ENCODE peak calls at places on chromosomes 13 and 19, in seven cellular contexts. One of them, this sample, is unnamed.

GRCh38 chr19:45418812-45419211 is 4.9 kb downstream of the ERCC1 start:
- DNase-seq in psoas muscle: no peak
- DNase-seq in heart right ventricle: no peak
- DNase-seq in fibroblast of mammary gland: no peak
- DNase-seq in GM23338: no peak
- DNase-seq in ascending aorta: no peak
- DNase-seq in gastrocnemius medialis: no peak
- DNase-seq in this sample: no peak

GRCh38 chr13:87698268-87698667 is 27.1 kb downstream of the SLITRK5 start:
- DNase-seq in psoas muscle: no peak
- DNase-seq in heart right ventricle: no peak
- DNase-seq in fibroblast of mammary gland: no peak
- DNase-seq in GM23338: no peak
- DNase-seq in ascending aorta: no peak
- DNase-seq in gastrocnemius medialis: no peak
- DNase-seq in this sample: no peak

GRCh38 chr19:5644051-5644450 is 21.2 kb downstream of the SAFB start:
- DNase-seq in psoas muscle: no peak
- DNase-seq in heart right ventricle: no peak
- DNase-seq in fibroblast of mammary gland: peak
- DNase-seq in GM23338: no peak
- DNase-seq in ascending aorta: no peak
- DNase-seq in gastrocnemius medialis: no peak
- DNase-seq in this sample: no peak

GRCh38 chr19:46241676-46242075 is 12.1 kb downstream of the IGFL1 start:
- DNase-seq in psoas muscle: no peak
- DNase-seq in heart right ventricle: no peak
- DNase-seq in fibroblast of mammary gland: no peak
- DNase-seq in GM23338: no peak
- DNase-seq in ascending aorta: no peak
- DNase-seq in gastrocnemius medialis: no peak
- DNase-seq in this sample: no peak

GRCh38 chr19:47435196-47435595 is 15.9 kb upstream of the MEIS3 start:
- DNase-seq in psoas muscle: no peak
- DNase-seq in heart right ventricle: no peak
- DNase-seq in fibroblast of mammary gland: no peak
- DNase-seq in GM23338: no peak
- DNase-seq in ascending aorta: no peak
- DNase-seq in gastrocnemius medialis: no peak
- DNase-seq in this sample: no peak

GRCh38 chr19:3986260-3987041 is 1.2 kb upstream of the EEF2 start:
- DNase-seq in psoas muscle: peak
- DNase-seq in heart right ventricle: no peak
- DNase-seq in fibroblast of mammary gland: peak
- DNase-seq in GM23338: peak
- DNase-seq in ascending aorta: no peak
- DNase-seq in gastrocnemius medialis: peak
- DNase-seq in this sample: peak

GRCh38 chr13:49517461-49517860 is 21.7 kb downstream of the PHF11 start:
- DNase-seq in psoas muscle: no peak
- DNase-seq in heart right ventricle: peak
- DNase-seq in fibroblast of mammary gland: peak
- DNase-seq in GM23338: peak
- DNase-seq in ascending aorta: no peak
- DNase-seq in gastrocnemius medialis: no peak
- DNase-seq in this sample: no peak

GRCh38 chr19:44890366-44891015 is 563 bp upstream of the TOMM40 start:
- DNase-seq in psoas muscle: no peak
- DNase-seq in heart right ventricle: peak
- DNase-seq in fibroblast of mammary gland: peak
- DNase-seq in GM23338: peak
- DNase-seq in ascending aorta: peak
- DNase-seq in gastrocnemius medialis: peak
- DNase-seq in this sample: peak

GRCh38 chr13:60519496-60519895 is 122.5 kb downstream of the TDRD3 start:
- DNase-seq in psoas muscle: no peak
- DNase-seq in heart right ventricle: no peak
- DNase-seq in fibroblast of mammary gland: no peak
- DNase-seq in GM23338: no peak
- DNase-seq in ascending aorta: no peak
- DNase-seq in gastrocnemius medialis: no peak
- DNase-seq in this sample: no peak

GRCh38 chr13:80562423-80562822 is 221.5 kb upstream of the SPRY2 start:
- DNase-seq in psoas muscle: no peak
- DNase-seq in heart right ventricle: no peak
- DNase-seq in fibroblast of mammary gland: no peak
- DNase-seq in GM23338: no peak
- DNase-seq in ascending aorta: no peak
- DNase-seq in gastrocnemius medialis: no peak
- DNase-seq in this sample: no peak

GRCh38 chr19:391726-392374 is 17.1 kb downstream of the C2CD4C start:
- DNase-seq in psoas muscle: no peak
- DNase-seq in heart right ventricle: no peak
- DNase-seq in fibroblast of mammary gland: no peak
- DNase-seq in GM23338: no peak
- DNase-seq in ascending aorta: no peak
- DNase-seq in gastrocnemius medialis: no peak
- DNase-seq in this sample: no peak

GRCh38 chr19:35513231-35513974 is at the start of gene DMKN:
- DNase-seq in psoas muscle: no peak
- DNase-seq in heart right ventricle: no peak
- DNase-seq in fibroblast of mammary gland: peak
- DNase-seq in GM23338: peak
- DNase-seq in ascending aorta: no peak
- DNase-seq in gastrocnemius medialis: no peak
- DNase-seq in this sample: peak

GRCh38 chr13:77374786-77375185 is 47.9 kb upstream of the MYCBP2 start:
- DNase-seq in psoas muscle: no peak
- DNase-seq in heart right ventricle: no peak
- DNase-seq in fibroblast of mammary gland: no peak
- DNase-seq in GM23338: no peak
- DNase-seq in ascending aorta: no peak
- DNase-seq in gastrocnemius medialis: no peak
- DNase-seq in this sample: no peak

GRCh38 chr13:108987488-108987887 is 358.1 kb downstream of the MYO16 start:
- DNase-seq in psoas muscle: no peak
- DNase-seq in heart right ventricle: no peak
- DNase-seq in fibroblast of mammary gland: peak
- DNase-seq in GM23338: no peak
- DNase-seq in ascending aorta: no peak
- DNase-seq in gastrocnemius medialis: no peak
- DNase-seq in this sample: no peak

GRCh38 chr13:83905641-83906040 is 23.4 kb upstream of the SLITRK1 start:
- DNase-seq in psoas muscle: no peak
- DNase-seq in heart right ventricle: no peak
- DNase-seq in fibroblast of mammary gland: no peak
- DNase-seq in GM23338: no peak
- DNase-seq in ascending aorta: no peak
- DNase-seq in gastrocnemius medialis: no peak
- DNase-seq in this sample: no peak

GRCh38 chr13:28100149-28101121 is at the start of gene FLT3:
- DNase-seq in psoas muscle: no peak
- DNase-seq in heart right ventricle: peak
- DNase-seq in fibroblast of mammary gland: peak
- DNase-seq in GM23338: peak
- DNase-seq in ascending aorta: no peak
- DNase-seq in gastrocnemius medialis: peak
- DNase-seq in this sample: peak

GRCh38 chr19:49058592-49058991 is 1.0 kb upstream of the CGB7 start:
- DNase-seq in psoas muscle: peak
- DNase-seq in heart right ventricle: no peak
- DNase-seq in fibroblast of mammary gland: peak
- DNase-seq in GM23338: no peak
- DNase-seq in ascending aorta: no peak
- DNase-seq in gastrocnemius medialis: peak
- DNase-seq in this sample: peak

GRCh38 chr13:29111446-29111845 is 291.3 kb downstream of the MTUS2 start:
- DNase-seq in psoas muscle: no peak
- DNase-seq in heart right ventricle: no peak
- DNase-seq in fibroblast of mammary gland: no peak
- DNase-seq in GM23338: no peak
- DNase-seq in ascending aorta: no peak
- DNase-seq in gastrocnemius medialis: no peak
- DNase-seq in this sample: no peak

DNA sequence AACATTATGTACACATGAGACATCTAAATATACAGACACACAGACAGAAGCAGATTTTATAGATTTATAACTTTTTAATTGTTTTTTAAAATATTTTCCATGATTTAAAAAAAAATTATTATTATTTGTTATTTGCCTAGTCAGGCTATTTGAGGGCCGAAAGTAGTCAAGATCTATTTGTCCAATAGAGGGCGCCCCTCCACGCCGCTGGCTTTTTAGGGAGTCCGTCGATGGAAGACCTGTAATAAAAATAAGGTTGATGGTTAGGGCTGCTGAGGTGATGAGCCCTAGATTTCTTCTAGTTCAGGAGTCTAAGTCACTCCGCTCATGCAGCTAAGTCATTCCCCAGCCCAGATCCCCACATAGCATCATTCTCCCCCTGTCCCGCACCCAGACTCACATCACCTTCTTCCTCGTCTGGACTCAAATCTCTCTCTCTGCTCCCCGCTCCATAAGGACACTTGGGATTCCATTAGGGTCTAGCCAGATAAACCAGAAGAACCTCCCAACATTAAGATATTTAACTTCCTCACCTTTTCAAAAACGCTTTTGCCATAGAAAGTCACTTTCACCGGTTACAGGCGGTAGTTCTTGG is 33.9 kb upstream of the CEACAM21 start:
- DNase-seq in psoas muscle: peak
- DNase-seq in heart right ventricle: peak
- DNase-seq in fibroblast of mammary gland: peak
- DNase-seq in GM23338: peak
- DNase-seq in ascending aorta: no peak
- DNase-seq in gastrocnemius medialis: no peak
- DNase-seq in this sample: peak
- TF ChIP-seq CTCF in psoas muscle: peak
- TF ChIP-seq CTCF in heart right ventricle: peak
- TF ChIP-seq CTCF in fibroblast of mammary gland: peak
- TF ChIP-seq CTCF in GM23338: peak
- TF ChIP-seq CTCF in ascending aorta: peak
- TF ChIP-seq CTCF in gastrocnemius medialis: peak
- TF ChIP-seq CTCF in this sample: peak

GRCh38 chr19:33436360-33437345 is 63.1 kb downstream of the CEBPG start:
- DNase-seq in psoas muscle: no peak
- DNase-seq in heart right ventricle: no peak
- DNase-seq in fibroblast of mammary gland: no peak
- DNase-seq in GM23338: no peak
- DNase-seq in ascending aorta: no peak
- DNase-seq in gastrocnemius medialis: no peak
- DNase-seq in this sample: no peak

GRCh38 chr19:33440241-33440640 is 66.7 kb downstream of the CEBPG start:
- DNase-seq in psoas muscle: no peak
- DNase-seq in heart right ventricle: no peak
- DNase-seq in fibroblast of mammary gland: no peak
- DNase-seq in GM23338: no peak
- DNase-seq in ascending aorta: no peak
- DNase-seq in gastrocnemius medialis: no peak
- DNase-seq in this sample: no peak

GRCh38 chr19:33438987-33439781 is 65.7 kb downstream of the CEBPG start:
- DNase-seq in psoas muscle: no peak
- DNase-seq in heart right ventricle: no peak
- DNase-seq in fibroblast of mammary gland: no peak
- DNase-seq in GM23338: no peak
- DNase-seq in ascending aorta: no peak
- DNase-seq in gastrocnemius medialis: no peak
- DNase-seq in this sample: no peak

GRCh38 chr19:33437351-33438015 is 64.0 kb downstream of the CEBPG start:
- DNase-seq in psoas muscle: no peak
- DNase-seq in heart right ventricle: no peak
- DNase-seq in fibroblast of mammary gland: no peak
- DNase-seq in GM23338: no peak
- DNase-seq in ascending aorta: no peak
- DNase-seq in gastrocnemius medialis: no peak
- DNase-seq in this sample: no peak

DNA sequence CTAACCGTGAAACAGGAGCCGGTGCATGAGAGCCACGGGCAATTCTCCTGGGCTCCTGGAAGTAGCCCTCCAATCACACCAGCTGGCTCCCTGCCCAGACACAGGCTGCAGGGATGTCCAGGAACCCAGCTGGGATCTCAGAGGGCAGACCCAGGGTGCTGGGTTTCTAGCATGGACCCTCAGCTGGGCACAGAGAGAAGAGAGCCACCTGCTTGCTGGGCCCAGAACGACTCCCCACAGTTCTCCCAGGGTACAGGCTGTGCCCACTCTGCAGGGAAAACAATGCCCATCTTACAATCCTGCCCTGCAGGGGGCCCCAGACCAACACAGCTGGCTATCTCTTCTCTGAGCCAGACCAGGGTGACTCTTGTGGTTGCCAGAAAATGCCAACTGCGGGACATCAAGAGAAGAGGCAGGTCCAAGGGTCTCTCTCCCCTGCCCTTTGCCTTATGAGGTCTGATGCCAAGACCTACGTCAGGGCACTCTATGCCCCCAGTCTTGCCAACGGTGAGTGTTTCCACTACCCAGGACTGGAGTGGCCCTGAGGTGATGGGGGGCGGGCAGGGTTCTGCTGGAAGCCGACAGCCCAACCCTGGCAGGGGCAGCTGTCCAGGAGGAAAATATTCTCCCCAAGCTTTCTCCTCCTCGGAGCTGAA is 64.6 kb downstream of the CEBPG start:
- DNase-seq in psoas muscle: no peak
- DNase-seq in heart right ventricle: peak
- DNase-seq in fibroblast of mammary gland: no peak
- DNase-seq in GM23338: no peak
- DNase-seq in ascending aorta: no peak
- DNase-seq in gastrocnemius medialis: peak
- DNase-seq in this sample: no peak
- TF ChIP-seq CTCF in psoas muscle: no peak
- TF ChIP-seq CTCF in heart right ventricle: no peak
- TF ChIP-seq CTCF in fibroblast of mammary gland: no peak
- TF ChIP-seq CTCF in GM23338: no peak
- TF ChIP-seq CTCF in ascending aorta: no peak
- TF ChIP-seq CTCF in gastrocnemius medialis: no peak
- TF ChIP-seq CTCF in this sample: peak

GRCh38 chr13:55516610-55517009 is 1624.1 kb upstream of the PRR20A start:
- DNase-seq in psoas muscle: no peak
- DNase-seq in heart right ventricle: no peak
- DNase-seq in fibroblast of mammary gland: no peak
- DNase-seq in GM23338: no peak
- DNase-seq in ascending aorta: no peak
- DNase-seq in gastrocnemius medialis: no peak
- DNase-seq in this sample: no peak

GRCh38 chr13:55517312-55517711 is 1623.4 kb upstream of the PRR20A start:
- DNase-seq in psoas muscle: no peak
- DNase-seq in heart right ventricle: no peak
- DNase-seq in fibroblast of mammary gland: no peak
- DNase-seq in GM23338: peak
- DNase-seq in ascending aorta: no peak
- DNase-seq in gastrocnemius medialis: no peak
- DNase-seq in this sample: no peak
- TF ChIP-seq CTCF in psoas muscle: no peak
- TF ChIP-seq CTCF in heart right ventricle: no peak
- TF ChIP-seq CTCF in fibroblast of mammary gland: peak
- TF ChIP-seq CTCF in GM23338: peak
- TF ChIP-seq CTCF in ascending aorta: no peak
- TF ChIP-seq CTCF in gastrocnemius medialis: no peak
- TF ChIP-seq CTCF in this sample: no peak

DNA sequence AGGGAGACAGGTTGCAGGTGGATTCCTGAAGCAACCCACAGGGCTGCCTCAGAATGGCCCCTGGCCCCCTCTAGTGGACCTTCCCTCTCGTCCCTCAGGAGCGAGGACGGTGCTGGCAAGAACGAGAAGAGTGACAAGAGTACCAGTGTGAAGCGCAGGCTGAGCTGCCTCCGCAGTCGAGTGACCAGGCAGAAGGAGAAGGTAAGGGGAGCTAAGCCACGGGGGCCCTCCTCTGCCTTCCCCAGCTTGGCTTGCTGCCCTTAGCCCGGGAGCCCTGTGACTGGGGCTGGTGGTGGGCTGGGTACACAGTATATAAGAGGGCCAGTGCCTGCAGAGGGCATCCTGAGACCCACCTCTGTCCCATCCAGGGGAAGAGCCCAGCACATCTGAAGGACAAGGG is 34.0 kb downstream of the ARHGEF18 start:
- DNase-seq in psoas muscle: no peak
- DNase-seq in heart right ventricle: no peak
- DNase-seq in fibroblast of mammary gland: no peak
- DNase-seq in GM23338: no peak
- DNase-seq in ascending aorta: no peak
- DNase-seq in gastrocnemius medialis: no peak
- DNase-seq in this sample: no peak
- TF ChIP-seq CTCF in psoas muscle: no peak
- TF ChIP-seq CTCF in heart right ventricle: no peak
- TF ChIP-seq CTCF in fibroblast of mammary gland: no peak
- TF ChIP-seq CTCF in GM23338: peak
- TF ChIP-seq CTCF in ascending aorta: no peak
- TF ChIP-seq CTCF in gastrocnemius medialis: no peak
- TF ChIP-seq CTCF in this sample: no peak